ENCODE peak calls at places on chromosomes 3 and 15, in four cellular contexts. W is WTC11, S is K562, I is HepG2. U is an unnamed sample.

GRCh38 chr3:14216257-14217048 is 37.8 kb downstream of the LSM3 start:
- DNase-seq in W (peak; percentile 82), S (peak; percentile 50), I (peak; percentile 39), U (no peak)

GRCh38 chr3:65664436-65664835 is 374.3 kb downstream of the MAGI1 start:
- DNase-seq in W (no peak), S (no peak), I (no peak), U (no peak)

GRCh38 chr3:134796313-134797079 is 1.4 kb downstream of the EPHB1 start:
- DNase-seq in W (peak; percentile 60), S (no peak), I (no peak), U (no peak)

GRCh38 chr15:40959331-40960141 is 6.3 kb downstream of the CHAC1 start:
- DNase-seq in W (peak; percentile 50), S (no peak), I (no peak), U (no peak)

GRCh38 chr3:35426581-35426980 is 212.7 kb upstream of the ARPP21 start:
- DNase-seq in W (no peak), S (no peak), I (no peak), U (no peak)

GRCh38 chr15:59691194-59691805 is 2.2 kb upstream of the BNIP2 start:
- DNase-seq in W (no peak), S (peak; percentile 70), I (peak; percentile 28), U (peak; percentile 36)

GRCh38 chr15:96353931-96354730 is 23.6 kb downstream of the NR2F2 start:
- DNase-seq in W (peak; percentile 76), S (peak; percentile 38), I (no peak), U (no peak)

GRCh38 chr15:87967951-87968350 is 288.6 kb downstream of the NTRK3 start:
- DNase-seq in W (no peak), S (no peak), I (no peak), U (no peak)

GRCh38 chr3:35965908-35966307 is 326.6 kb downstream of the ARPP21 start:
- DNase-seq in W (no peak), S (no peak), I (no peak), U (peak; percentile 7)

GRCh38 chr3:192413461-192413860 is 313.9 kb downstream of the FGF12 start:
- DNase-seq in W (no peak), S (no peak), I (no peak), U (peak; percentile 36)

GRCh38 chr15:31303434-31304073 is 23.1 kb upstream of the KLF13 start:
- DNase-seq in W (peak; percentile 48), S (peak; percentile 22), I (no peak), U (no peak)

GRCh38 chr3:58357402-58357801 is 24.7 kb downstream of the PXK start:
- DNase-seq in W (no peak), S (no peak), I (no peak), U (no peak)

GRCh38 chr3:164465172-164465571 is 613.1 kb downstream of the SI start:
- DNase-seq in W (no peak), S (no peak), I (no peak), U (peak; percentile 15)

GRCh38 chr3:51873253-51873766 is 2.1 kb downstream of the IQCF5 start:
- DNase-seq in W (no peak), S (no peak), I (no peak), U (no peak)

GRCh38 chr3:52839268-52839575 is 4.4 kb upstream of the MUSTN1 start:
- DNase-seq in W (no peak), S (no peak), I (no peak), U (no peak)

GRCh38 chr15:31280831-31281216 is 45.8 kb upstream of the KLF13 start:
- DNase-seq in W (peak; percentile 1), S (no peak), I (no peak), U (no peak)

GRCh38 chr3:54877675-54878544 is 49.9 kb downstream of the LRTM1 start:
- DNase-seq in W (no peak), S (no peak), I (no peak), U (no peak)

GRCh38 chr3:72492240-72492639 is 356.0 kb downstream of the SHQ1 start:
- DNase-seq in W (no peak), S (no peak), I (no peak), U (no peak)

GRCh38 chr3:49654176-49654825 is 19.9 kb upstream of the APEH start:
- DNase-seq in W (no peak), S (no peak), I (no peak), U (no peak)

GRCh38 chr15:47652853-47653243 is 64.5 kb upstream of the SEMA6D start:
- DNase-seq in W (no peak), S (no peak), I (no peak), U (no peak)

GRCh38 chr3:56917337-56917697 is 115.6 kb upstream of the ARHGEF3 start:
- DNase-seq in W (no peak), S (no peak), I (no peak), U (no peak)

GRCh38 chr3:56919797-56920195 is 118.0 kb upstream of the ARHGEF3 start:
- DNase-seq in W (no peak), S (no peak), I (no peak), U (no peak)

GRCh38 chr3:56916697-56917336 is 115.1 kb upstream of the ARHGEF3 start:
- DNase-seq in W (no peak), S (no peak), I (no peak), U (no peak)

GRCh38 chr3:56919137-56919796 is 117.5 kb upstream of the ARHGEF3 start:
- DNase-seq in W (no peak), S (no peak), I (no peak), U (no peak)

DNA sequence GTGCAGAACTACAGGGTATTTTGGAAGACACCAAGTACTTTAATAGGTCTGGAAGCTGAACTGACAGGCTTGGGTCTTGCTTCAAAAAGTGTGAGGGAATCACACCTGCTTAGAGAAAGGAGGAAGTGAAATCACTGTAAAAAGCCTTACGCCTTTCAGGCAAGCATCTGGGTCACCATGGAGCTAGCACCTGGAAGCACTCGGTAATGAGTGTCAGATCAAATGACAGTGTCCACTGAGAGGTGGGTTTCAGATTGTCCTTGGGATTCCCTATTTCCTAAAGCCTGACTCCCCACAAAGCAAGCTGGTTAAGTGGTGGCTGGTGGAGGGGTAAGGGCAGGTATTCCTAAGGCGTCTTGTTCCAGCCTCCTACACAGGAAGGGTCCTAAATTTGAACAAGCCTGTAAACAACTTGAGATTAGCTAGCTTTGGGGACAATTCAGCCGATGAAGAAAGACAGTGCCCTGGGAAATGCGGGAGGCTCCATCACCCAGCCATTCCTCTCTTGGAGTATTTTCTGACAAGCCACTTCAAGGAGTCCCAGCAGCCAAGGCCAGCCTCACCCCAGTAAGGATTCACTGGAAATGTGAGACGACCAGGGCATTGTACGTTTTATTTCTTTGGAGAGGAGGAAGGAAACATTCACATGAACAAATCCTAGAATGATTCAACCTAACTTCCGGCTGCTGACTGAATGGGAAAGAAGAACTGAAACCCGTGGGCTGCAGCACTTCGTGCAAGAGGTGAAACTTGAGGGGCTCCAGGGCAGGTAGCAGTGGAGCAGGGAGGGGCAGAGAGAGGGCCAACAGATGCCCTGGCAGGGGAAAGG is 116.2 kb upstream of the ARHGEF3 start:
- DNase-seq in W (no peak), S (no peak), I (no peak), U (no peak)
- TF ChIP-seq NR3C1 in W (no peak), S (no peak), I (no peak), U (no peak)

GRCh38 chr15:50066202-50066601 is 52.8 kb downstream of the ATP8B4 start:
- DNase-seq in W (no peak), S (no peak), I (no peak), U (peak; percentile 18)
- TF ChIP-seq NR3C1 in W (no peak), S (no peak), I (no peak), U (no peak)

GRCh38 chr3:184343200-184343876 is 5.9 kb downstream of the FAM131A start:
- DNase-seq in W (no peak), S (no peak), I (no peak), U (no peak)
- TF ChIP-seq NR3C1 in W (no peak), S (no peak), I (no peak), U (no peak)

GRCh38 chr3:128429275-128429674 is 37.4 kb downstream of the DNAJB8 start:
- DNase-seq in W (no peak), S (no peak), I (no peak), U (no peak)
- TF ChIP-seq NR3C1 in W (no peak), S (no peak), I (no peak), U (no peak)

DNA sequence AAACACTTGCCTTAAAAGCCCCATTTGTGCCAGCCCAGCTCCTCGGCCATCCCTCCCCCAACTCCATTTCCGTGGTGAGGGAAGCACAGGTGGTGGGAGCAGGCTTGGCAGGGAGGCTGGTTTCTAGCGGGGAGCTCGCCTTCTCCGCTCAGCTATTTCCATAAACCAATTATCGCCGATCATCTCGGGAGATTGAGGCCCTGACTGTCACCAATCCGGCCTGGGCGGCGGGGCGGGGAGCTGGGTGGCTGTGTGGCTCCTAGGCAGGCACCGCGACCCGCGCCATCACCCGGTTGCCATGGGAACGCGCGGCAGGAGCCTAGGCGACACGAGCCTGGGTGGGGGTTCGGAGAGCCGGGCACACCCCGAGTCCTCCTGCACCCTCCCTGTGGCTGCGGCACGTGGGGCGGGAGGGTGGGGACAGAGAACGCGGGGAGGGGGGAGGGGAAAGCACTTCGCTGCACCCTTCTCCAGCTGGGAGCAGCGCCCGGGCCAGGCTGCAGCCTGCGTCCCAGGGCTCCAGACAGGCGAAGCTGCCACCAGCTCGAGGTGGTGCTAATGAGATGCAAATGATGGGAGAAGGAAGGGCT is 9.3 kb downstream of the CCDC33 start:
- DNase-seq in W (peak; percentile 69), S (no peak), I (no peak), U (no peak)
- TF ChIP-seq NR3C1 in W (no peak), S (no peak), I (no peak), U (no peak)

GRCh38 chr15:57578288-57578900 is 13.3 kb upstream of the MYZAP start:
- DNase-seq in W (no peak), S (no peak), I (no peak), U (no peak)
- TF ChIP-seq NR3C1 in W (no peak), S (no peak), I (no peak), U (no peak)

U was measured in A549.